ENCODE peak calls at places on chromosomes 11 and 22, in nine cellular contexts. One of them, this sample, is unnamed.

GRCh38 chr22:20627432-20627831 is 120.0 kb downstream of the MED15 start:
- DNase-seq in erythroblast: no peak
- DNase-seq in HFF-Myc: no peak
- DNase-seq in body of pancreas: no peak
- DNase-seq in A172: no peak
- DNase-seq in stimulated activated CD8-positive, alpha-beta memory T cell treated with anti-CD3 and anti-CD28 coated beads, Interleukin-2, amount 100 ng/mL, for 1 hour: no peak
- DNase-seq in NB4: no peak
- DNase-seq in hepatic stellate cell: no peak
- DNase-seq in A549: no peak
- DNase-seq in this sample: no peak

GRCh38 chr22:49736538-49736937 is 91.1 kb downstream of the BRD1 start:
- DNase-seq in body of pancreas: no peak
- DNase-seq in A549: no peak
- DNase-seq in stimulated activated CD8-positive, alpha-beta memory T cell treated with anti-CD3 and anti-CD28 coated beads, Interleukin-2, amount 100 ng/mL, for 1 hour: no peak
- DNase-seq in A172: no peak
- DNase-seq in HFF-Myc: no peak
- DNase-seq in erythroblast: no peak
- DNase-seq in NB4: no peak
- DNase-seq in hepatic stellate cell: no peak
- DNase-seq in this sample: no peak

GRCh38 chr22:42500164-42500835 is 19.3 kb downstream of the RRP7A start:
- DNase-seq in hepatic stellate cell: peak
- DNase-seq in body of pancreas: peak
- DNase-seq in NB4: no peak
- DNase-seq in A549: peak
- DNase-seq in A172: no peak
- DNase-seq in erythroblast: peak
- DNase-seq in HFF-Myc: no peak
- DNase-seq in stimulated activated CD8-positive, alpha-beta memory T cell treated with anti-CD3 and anti-CD28 coated beads, Interleukin-2, amount 100 ng/mL, for 1 hour: peak
- DNase-seq in this sample: peak

GRCh38 chr11:65859812-65860277 is 388 bp upstream of the MUS81 start:
- DNase-seq in HFF-Myc: no peak
- DNase-seq in stimulated activated CD8-positive, alpha-beta memory T cell treated with anti-CD3 and anti-CD28 coated beads, Interleukin-2, amount 100 ng/mL, for 1 hour: no peak
- DNase-seq in body of pancreas: no peak
- DNase-seq in NB4: no peak
- DNase-seq in erythroblast: no peak
- DNase-seq in A549: no peak
- DNase-seq in A172: no peak
- DNase-seq in hepatic stellate cell: no peak
- DNase-seq in this sample: no peak

GRCh38 chr11:59295435-59295834 is 63.3 kb upstream of the OR5AN1 start:
- DNase-seq in hepatic stellate cell: no peak
- DNase-seq in NB4: no peak
- DNase-seq in stimulated activated CD8-positive, alpha-beta memory T cell treated with anti-CD3 and anti-CD28 coated beads, Interleukin-2, amount 100 ng/mL, for 1 hour: no peak
- DNase-seq in A172: no peak
- DNase-seq in body of pancreas: no peak
- DNase-seq in HFF-Myc: no peak
- DNase-seq in A549: no peak
- DNase-seq in erythroblast: no peak
- DNase-seq in this sample: no peak

GRCh38 chr22:17717708-17718107 is 56.6 kb downstream of the BID start:
- DNase-seq in HFF-Myc: no peak
- DNase-seq in A172: no peak
- DNase-seq in stimulated activated CD8-positive, alpha-beta memory T cell treated with anti-CD3 and anti-CD28 coated beads, Interleukin-2, amount 100 ng/mL, for 1 hour: no peak
- DNase-seq in erythroblast: no peak
- DNase-seq in body of pancreas: no peak
- DNase-seq in A549: no peak
- DNase-seq in hepatic stellate cell: no peak
- DNase-seq in NB4: no peak
- DNase-seq in this sample: no peak

GRCh38 chr11:6413791-6414231 is 5.1 kb downstream of the APBB1 start:
- DNase-seq in HFF-Myc: no peak
- DNase-seq in erythroblast: no peak
- DNase-seq in body of pancreas: no peak
- DNase-seq in A549: no peak
- DNase-seq in NB4: no peak
- DNase-seq in A172: no peak
- DNase-seq in hepatic stellate cell: no peak
- DNase-seq in stimulated activated CD8-positive, alpha-beta memory T cell treated with anti-CD3 and anti-CD28 coated beads, Interleukin-2, amount 100 ng/mL, for 1 hour: peak
- DNase-seq in this sample: no peak

GRCh38 chr11:76380161-76380976 is 563 bp downstream of the THAP12 start:
- DNase-seq in NB4: peak
- DNase-seq in erythroblast: peak
- DNase-seq in A549: peak
- DNase-seq in body of pancreas: no peak
- DNase-seq in A172: peak
- DNase-seq in HFF-Myc: no peak
- DNase-seq in hepatic stellate cell: peak
- DNase-seq in stimulated activated CD8-positive, alpha-beta memory T cell treated with anti-CD3 and anti-CD28 coated beads, Interleukin-2, amount 100 ng/mL, for 1 hour: peak
- DNase-seq in this sample: no peak

GRCh38 chr11:101096036-101096704 is 33.4 kb downstream of the PGR start:
- DNase-seq in stimulated activated CD8-positive, alpha-beta memory T cell treated with anti-CD3 and anti-CD28 coated beads, Interleukin-2, amount 100 ng/mL, for 1 hour: no peak
- DNase-seq in erythroblast: peak
- DNase-seq in HFF-Myc: no peak
- DNase-seq in A172: peak
- DNase-seq in hepatic stellate cell: no peak
- DNase-seq in body of pancreas: peak
- DNase-seq in A549: no peak
- DNase-seq in NB4: no peak
- DNase-seq in this sample: no peak

GRCh38 chr11:68828957-68829356 is 12.8 kb downstream of the CPT1A start:
- DNase-seq in body of pancreas: no peak
- DNase-seq in NB4: no peak
- DNase-seq in A549: no peak
- DNase-seq in erythroblast: no peak
- DNase-seq in A172: no peak
- DNase-seq in stimulated activated CD8-positive, alpha-beta memory T cell treated with anti-CD3 and anti-CD28 coated beads, Interleukin-2, amount 100 ng/mL, for 1 hour: no peak
- DNase-seq in HFF-Myc: no peak
- DNase-seq in hepatic stellate cell: no peak
- DNase-seq in this sample: no peak

GRCh38 chr22:45612940-45613339 is 58.7 kb upstream of the ATXN10 start:
- DNase-seq in stimulated activated CD8-positive, alpha-beta memory T cell treated with anti-CD3 and anti-CD28 coated beads, Interleukin-2, amount 100 ng/mL, for 1 hour: no peak
- DNase-seq in erythroblast: no peak
- DNase-seq in A172: no peak
- DNase-seq in HFF-Myc: no peak
- DNase-seq in NB4: no peak
- DNase-seq in A549: no peak
- DNase-seq in hepatic stellate cell: no peak
- DNase-seq in body of pancreas: no peak
- DNase-seq in this sample: no peak